ENCODE peak calls at places on chromosomes 12 and 14, in ten cellular contexts. U, S, M, H, X, G, N, Q, E and C are unnamed samples.

GRCh38 chr14:78897443-78897842 is 727.3 kb downstream of the NRXN3 start:
- DNase-seq in M (no peak), E (no peak), S (no peak), Q (no peak), X (no peak), N (no peak), H (no peak), U (no peak), G (no peak), C (no peak)

GRCh38 chr12:109873653-109874052 is 6.7 kb downstream of the GLTP start:
- DNase-seq in Q (no peak), S (no peak), E (no peak), N (no peak), X (no peak), M (no peak), G (no peak), H (no peak), U (no peak), C (no peak)

GRCh38 chr12:20572451-20572850 is 122.7 kb upstream of the SLCO1C1 start:
- DNase-seq in M (no peak), X (no peak), H (no peak), N (no peak), S (no peak), G (no peak), E (no peak), Q (no peak), U (no peak), C (no peak)

GRCh38 chr12:6765634-6766581 is at the start of gene PTMS:
- DNase-seq in M (peak), E (no peak), S (no peak), H (peak), Q (peak), N (peak), X (no peak), U (peak), G (peak), C (peak)

GRCh38 chr14:70289138-70289537 is 70.3 kb downstream of the COX16 start:
- DNase-seq in N (no peak), M (no peak), S (peak), E (peak), U (no peak), G (no peak), H (no peak), Q (no peak), X (no peak), C (no peak)

GRCh38 chr12:132100306-132101065 is 43.6 kb downstream of the DDX51 start:
- DNase-seq in E (no peak), M (no peak), X (no peak), S (no peak), G (no peak), U (no peak), Q (no peak), N (no peak), H (no peak), C (no peak)

GRCh38 chr14:69877492-69877891 is 1.7 kb upstream of the SMOC1 start:
- DNase-seq in S (no peak), G (no peak), M (no peak), N (no peak), U (no peak), E (no peak), X (peak), H (peak), Q (no peak), C (no peak)

GRCh38 chr12:29145372-29146170 is 3.5 kb upstream of the FAR2 start:
- DNase-seq in H (no peak), G (no peak), E (no peak), Q (no peak), N (no peak), U (no peak), X (no peak), M (no peak), S (no peak), C (no peak)

GRCh38 chr12:42524716-42525115 is 64.8 kb downstream of the PRICKLE1 start:
- DNase-seq in U (no peak), X (no peak), M (no peak), H (no peak), Q (no peak), G (peak), N (no peak), E (no peak), S (no peak), C (no peak)

GRCh38 chr12:55829967-55830600 is 697 bp upstream of the DNAJC14 start:
- DNase-seq in Q (peak), G (peak), S (peak), H (no peak), X (no peak), M (peak), N (peak), E (no peak), U (peak), C (no peak)

GRCh38 chr12:109098142-109098652 is 800 bp downstream of the UNG start:
- DNase-seq in E (no peak), U (no peak), H (no peak), S (no peak), G (peak), M (peak), Q (peak), N (no peak), X (peak), C (no peak)

GRCh38 chr14:76780875-76781647 is 19.8 kb downstream of the VASH1 start:
- DNase-seq in H (no peak), N (no peak), E (no peak), X (no peak), G (no peak), U (no peak), Q (no peak), S (no peak), M (peak), C (no peak)

GRCh38 chr12:124175731-124176130 is 119.2 kb upstream of the RFLNA start:
- DNase-seq in X (no peak), U (no peak), G (no peak), E (no peak), N (no peak), S (no peak), M (no peak), Q (no peak), H (no peak), C (no peak)

GRCh38 chr12:40106655-40107054 is 774 bp upstream of the SLC2A13 start:
- DNase-seq in X (no peak), S (no peak), N (no peak), Q (no peak), G (peak), E (no peak), M (no peak), H (no peak), U (no peak), C (no peak)

GRCh38 chr12:95663525-95663924 is 112.2 kb upstream of the USP44 start:
- DNase-seq in M (no peak), U (no peak), Q (no peak), H (no peak), S (no peak), N (no peak), E (no peak), G (no peak), X (no peak), C (no peak)

GRCh38 chr12:23099604-23100003 is 474.6 kb downstream of the ETNK1 start:
- DNase-seq in G (no peak), H (no peak), Q (no peak), E (no peak), N (no peak), U (no peak), S (no peak), M (no peak), X (no peak), C (no peak)

GRCh38 chr12:78928200-78929074 is 63.9 kb downstream of the SYT1 start:
- DNase-seq in N (no peak), E (no peak), H (no peak), M (no peak), S (no peak), X (peak), G (peak), Q (no peak), U (no peak), C (peak)

GRCh38 chr14:36976571-36977023 is 195.8 kb downstream of the SLC25A21 start:
- DNase-seq in H (no peak), Q (no peak), G (peak), N (no peak), E (no peak), X (no peak), M (peak), U (no peak), S (no peak), C (no peak)

GRCh38 chr14:58272589-58273372 is 25.6 kb upstream of the ARID4A start:
- DNase-seq in U (no peak), E (no peak), G (peak), S (no peak), X (no peak), Q (no peak), N (no peak), H (no peak), M (peak), C (peak)

GRCh38 chr12:69519871-69520270 is 49.7 kb downstream of the FRS2 start:
- DNase-seq in G (no peak), Q (no peak), X (no peak), H (no peak), E (no peak), N (no peak), U (no peak), M (no peak), S (no peak), C (no peak)

GRCh38 chr12:30835216-30835615 is 80.5 kb upstream of the CAPRIN2 start:
- DNase-seq in N (no peak), M (no peak), U (no peak), Q (no peak), H (no peak), E (no peak), X (no peak), S (no peak), G (no peak), C (no peak)

GRCh38 chr12:75705749-75706719 is 194.6 kb upstream of the KRR1 start:
- DNase-seq in S (no peak), M (peak), E (no peak), H (no peak), G (peak), U (peak), X (peak), Q (no peak), N (no peak), C (peak)

GRCh38 chr14:35940291-35940690 is 114.2 kb downstream of the BRMS1L start:
- DNase-seq in Q (no peak), N (no peak), H (no peak), X (no peak), S (no peak), E (no peak), G (no peak), M (no peak), U (no peak), C (no peak)

GRCh38 chr14:55582741-55583140 is 2.7 kb downstream of the KTN1 start:
- DNase-seq in M (no peak), H (no peak), G (no peak), Q (no peak), S (no peak), E (no peak), N (no peak), X (no peak), U (no peak), C (no peak)

GRCh38 chr14:76729953-76730505 is 31.2 kb upstream of the VASH1 start:
- DNase-seq in H (no peak), S (no peak), E (no peak), N (no peak), M (no peak), X (no peak), Q (no peak), G (no peak), U (no peak), C (no peak)

GRCh38 chr12:24719293-24719721 is 229.6 kb downstream of the BCAT1 start:
- DNase-seq in H (no peak), N (peak), X (no peak), S (no peak), G (no peak), Q (no peak), U (no peak), M (no peak), E (peak), C (no peak)

GRCh38 chr14:69928111-69928523 is 48.9 kb downstream of the SMOC1 start:
- DNase-seq in S (no peak), E (no peak), U (no peak), G (no peak), H (no peak), X (peak), M (no peak), N (no peak), Q (no peak), C (no peak)

GRCh38 chr12:68180792-68181744 is 21.5 kb upstream of the IFNG start:
- DNase-seq in X (no peak), N (peak), G (no peak), Q (no peak), S (peak), E (no peak), U (no peak), H (peak), M (peak), C (no peak)